ENCODE peak calls at places on chromosomes 12 and 14, in four cellular contexts. Z, K, E and O are unnamed samples.

GRCh38 chr12:107558816-107559382 is 126.7 kb upstream of the PWP1 start:
- DNase-seq in Z (no peak), K (no peak), E (no peak), O (peak; percentile 79)

GRCh38 chr12:27260746-27261145 is 16.7 kb downstream of the STK38L start:
- DNase-seq in Z (no peak), K (peak; percentile 53), E (peak; percentile 70), O (no peak)

GRCh38 chr14:94356379-94357056 is 31.9 kb downstream of the SERPINA1 start:
- DNase-seq in Z (no peak), K (no peak), E (no peak), O (no peak)

GRCh38 chr12:76346798-76347420 is 1.3 kb downstream of the BBS10 start:
- DNase-seq in Z (no peak), K (peak; percentile 79), E (peak; percentile 80), O (no peak)

GRCh38 chr12:101570022-101570421 is 24.7 kb upstream of the MYBPC1 start:
- DNase-seq in Z (no peak), K (peak; percentile 63), E (peak; percentile 64), O (no peak)

GRCh38 chr14:104009297-104009696 is 67.0 kb upstream of the RD3L start:
- DNase-seq in Z (no peak), K (peak; percentile 12), E (peak; percentile 2), O (no peak)

GRCh38 chr14:56422703-56423213 is 156.8 kb upstream of the TMEM260 start:
- DNase-seq in Z (no peak), K (peak; percentile 79), E (peak; percentile 92), O (no peak)

GRCh38 chr14:74324945-74325361 is 22.2 kb upstream of the ABCD4 start:
- DNase-seq in Z (no peak), K (peak; percentile 38), E (peak; percentile 59), O (peak; percentile 12)

GRCh38 chr12:3592856-3593625 is 102.0 kb downstream of the PRMT8 start:
- DNase-seq in Z (no peak), K (no peak), E (no peak), O (no peak)

GRCh38 chr14:23556700-23557440 is 799 bp downstream of the THTPA start:
- DNase-seq in Z (no peak), K (no peak), E (no peak), O (no peak)

GRCh38 chr12:50925342-50925651 is 27.0 kb upstream of the HIGD1C start:
- DNase-seq in Z (no peak), K (no peak), E (no peak), O (no peak)

GRCh38 chr14:95497561-95498011 is 18.9 kb downstream of the SYNE3 start:
- DNase-seq in Z (no peak), K (no peak), E (no peak), O (no peak)

GRCh38 chr14:74962059-74962458 is 6.7 kb upstream of the PGF start:
- DNase-seq in Z (no peak), K (no peak), E (no peak), O (no peak)

GRCh38 chr14:73771848-73772705 is 57.9 kb upstream of the PNMA1 start:
- DNase-seq in Z (no peak), K (peak; percentile 86), E (peak; percentile 82), O (no peak)

GRCh38 chr14:105989746-105990302 is 463.4 kb downstream of the TMEM121 start:
- DNase-seq in Z (no peak), K (no peak), E (no peak), O (no peak)

GRCh38 chr14:103436533-103436932 is 51.3 kb downstream of the MARK3 start:
- DNase-seq in Z (no peak), K (peak; percentile 66), E (peak; percentile 44), O (no peak)

GRCh38 chr12:54981796-54982195 is 2.8 kb downstream of the TESPA1 start:
- DNase-seq in Z (no peak), K (no peak), E (no peak), O (no peak)

GRCh38 chr12:132437252-132438138 is 52.5 kb upstream of the FBRSL1 start:
- DNase-seq in Z (no peak), K (no peak), E (no peak), O (no peak)

GRCh38 chr14:48331421-48331820 is 656.0 kb upstream of the MDGA2 start:
- DNase-seq in Z (no peak), K (peak; percentile 16), E (no peak), O (no peak)

GRCh38 chr12:104181313-104181712 is 34.3 kb upstream of the TXNRD1 start:
- DNase-seq in Z (no peak), K (peak; percentile 67), E (peak; percentile 42), O (no peak)

GRCh38 chr14:52789118-52789517 is 2.3 kb downstream of the GNPNAT1 start:
- DNase-seq in Z (no peak), K (no peak), E (no peak), O (no peak)

GRCh38 chr12:67754933-67755697 is 106.6 kb downstream of the DYRK2 start:
- DNase-seq in Z (no peak), K (no peak), E (no peak), O (no peak)

GRCh38 chr12:132327351-132328171 is 1.8 kb downstream of the GALNT9 start:
- DNase-seq in Z (no peak), K (peak; percentile 82), E (peak; percentile 93), O (no peak)

GRCh38 chr12:3595721-3596120 is 104.7 kb downstream of the PRMT8 start:
- DNase-seq in Z (no peak), K (no peak), E (no peak), O (no peak)

DNA sequence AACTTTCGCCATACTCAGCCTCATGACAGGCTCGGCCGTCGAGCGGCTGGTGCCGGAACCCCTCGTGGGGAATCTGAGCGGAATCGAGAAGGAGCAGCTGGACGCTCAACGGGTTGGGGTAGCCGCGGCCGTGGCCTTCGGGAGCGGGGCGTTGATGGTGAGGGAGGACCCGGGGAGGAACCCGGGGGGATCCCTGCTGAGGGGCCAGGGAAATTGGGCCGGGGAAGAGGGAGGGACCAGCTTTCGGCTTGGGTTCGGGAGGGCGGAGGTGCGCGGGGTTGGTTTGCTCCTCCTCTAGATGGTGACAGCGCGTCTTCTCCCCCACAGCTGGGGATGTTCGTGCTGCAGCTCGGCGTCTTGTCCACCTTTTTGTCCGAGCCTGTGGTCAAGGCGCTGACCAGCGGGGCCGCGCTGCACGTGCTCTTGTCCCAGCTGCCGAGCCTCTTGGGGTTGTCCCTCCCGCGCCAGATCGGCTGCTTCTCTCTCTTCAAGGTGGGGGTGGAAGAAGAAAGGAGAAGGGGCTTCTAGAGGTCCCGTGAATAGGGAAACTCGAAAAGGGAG is 9.8 kb downstream of the ARHGEF25 start:
- DNase-seq in Z (no peak), K (no peak), E (no peak), O (no peak)
- H3K4me3 ChIP-seq in Z (peak overlapping the region; percentile 54), K (peak overlapping the region; percentile 3), E (peak overlapping the region; percentile 27), O (peak overlapping the region; percentile 26)

DNA sequence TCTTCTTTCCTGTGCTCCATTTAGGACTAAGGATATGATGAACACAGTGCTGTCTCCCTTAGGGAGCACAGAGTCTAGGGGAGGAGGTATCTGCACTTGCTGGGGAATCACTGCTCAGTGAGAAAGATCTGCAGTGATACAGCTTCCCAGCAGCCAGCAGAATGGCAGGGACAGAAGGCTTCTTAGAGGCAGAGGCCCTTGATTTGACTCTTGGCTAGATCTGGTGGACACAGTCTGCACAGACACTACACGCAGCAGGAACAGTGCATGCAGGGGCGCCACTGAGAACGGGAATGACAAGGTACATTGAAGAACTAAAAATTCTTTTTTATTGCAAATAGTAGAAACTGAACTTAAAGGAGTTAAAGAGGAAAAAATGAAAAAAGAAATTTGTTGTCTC is 51.6 kb downstream of the KCNA1 start:
- DNase-seq in Z (no peak), K (no peak), E (no peak), O (no peak)
- H3K4me3 ChIP-seq in Z (no peak overlapping the region), K (no peak overlapping the region), E (no peak overlapping the region), O (no peak overlapping the region)

GRCh38 chr14:63435838-63436237 is 107.3 kb downstream of the PPP2R5E start:
- DNase-seq in Z (no peak), K (peak; percentile 92), E (peak; percentile 60), O (peak; percentile 44)
- H3K4me3 ChIP-seq in Z (no peak overlapping the region), K (no peak overlapping the region), E (no peak overlapping the region), O (no peak overlapping the region)

DNA sequence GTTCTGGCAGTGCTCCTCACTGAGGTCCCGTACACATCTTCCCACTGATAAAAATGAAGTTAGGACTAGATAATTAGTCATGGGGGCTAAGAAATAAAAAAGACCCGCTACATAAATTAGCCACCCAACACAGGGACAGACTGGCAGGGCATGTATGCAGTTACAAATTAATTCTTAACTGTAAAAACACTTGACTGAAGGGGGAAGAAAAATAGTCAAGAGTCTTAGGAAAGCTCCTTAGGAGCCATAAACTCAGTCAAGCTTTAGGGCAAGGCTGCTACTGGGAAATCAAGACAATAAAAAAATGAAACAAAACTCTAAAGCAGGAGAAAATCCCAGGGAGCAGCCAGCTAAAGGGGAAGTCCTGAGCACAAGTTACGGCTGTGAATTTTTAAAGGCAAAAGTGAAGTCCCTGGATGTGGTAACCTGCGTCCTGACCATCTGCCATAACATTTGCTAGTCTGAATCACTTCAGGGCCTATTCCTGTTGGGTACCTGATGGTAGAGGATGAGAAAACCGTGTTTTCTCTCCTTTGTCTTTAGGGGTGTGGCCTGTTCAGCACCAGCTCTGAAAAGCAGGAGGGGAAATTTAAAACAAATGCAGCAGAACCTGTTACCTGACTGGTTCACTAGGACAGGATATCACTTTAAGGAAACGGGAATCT is 7.5 kb upstream of the NPFF start:
- DNase-seq in Z (no peak), K (no peak), E (no peak), O (no peak)
- H3K4me3 ChIP-seq in Z (no peak overlapping the region), K (no peak overlapping the region), E (no peak overlapping the region), O (no peak overlapping the region)

GRCh38 chr14:77040995-77041744 is 12.7 kb upstream of the IRF2BPL start:
- DNase-seq in Z (no peak), K (no peak), E (no peak), O (no peak)
- H3K4me3 ChIP-seq in Z (peak overlapping the region; percentile 45), K (no peak overlapping the region), E (peak overlapping the region; percentile 12), O (no peak overlapping the region)

GRCh38 chr12:9120487-9121184 is 4.9 kb upstream of the A2M start:
- DNase-seq in Z (no peak), K (no peak), E (no peak), O (no peak)

GRCh38 chr12:9124346-9125031 is 8.8 kb upstream of the A2M start:
- DNase-seq in Z (no peak), K (no peak), E (no peak), O (no peak)

GRCh38 chr12:9123741-9124140 is 8.0 kb upstream of the A2M start:
- DNase-seq in Z (no peak), K (no peak), E (no peak), O (no peak)

GRCh38 chr12:9118161-9118560 is 2.4 kb upstream of the A2M start:
- DNase-seq in Z (no peak), K (no peak), E (no peak), O (no peak)

DNA sequence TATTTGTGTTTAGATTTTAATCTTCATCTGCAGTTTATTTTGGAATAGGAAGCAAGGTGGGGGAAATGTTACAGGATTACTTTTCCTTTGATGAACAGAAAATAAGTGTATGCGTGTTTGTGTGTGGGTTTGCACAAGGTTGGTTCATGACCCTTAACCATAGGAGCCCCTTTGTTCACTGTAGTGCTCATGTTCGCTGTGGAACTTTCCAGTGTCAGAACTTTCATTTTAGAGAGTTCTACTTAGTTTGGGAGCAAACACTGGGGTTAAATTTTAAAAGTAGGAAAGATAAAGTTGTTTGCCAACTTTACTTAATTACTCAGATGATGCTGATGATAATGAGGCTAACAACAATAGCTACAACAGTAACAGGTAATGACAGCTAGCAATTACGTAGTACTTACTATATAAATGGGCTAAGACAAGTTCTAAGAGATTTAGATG is 6.5 kb upstream of the A2M start:
- DNase-seq in Z (no peak), K (no peak), E (no peak), O (no peak)
- H3K4me3 ChIP-seq in Z (peak overlapping the region; percentile 16), K (no peak overlapping the region), E (no peak overlapping the region), O (no peak overlapping the region)